ENCODE peak calls at places on chromosomes 12 and 14, in five cellular contexts. P, S, Y, N and K are unnamed samples.

GRCh38 chr12:63826002-63826585 is 18.4 kb upstream of the SRGAP1 start:
- DNase-seq in Y (no peak), N (no peak), P (no peak), S (peak; percentile 38), K (no peak)

GRCh38 chr14:69873877-69874780 is 5.1 kb upstream of the SMOC1 start:
- DNase-seq in Y (no peak), S (no peak), P (no peak), N (no peak), K (no peak)

GRCh38 chr12:95323204-95323603 is 105.6 kb downstream of the VEZT start:
- DNase-seq in N (no peak), Y (no peak), S (no peak), P (no peak), K (no peak)

GRCh38 chr14:53652068-53652467 is 304.6 kb downstream of the BMP4 start:
- DNase-seq in N (no peak), P (no peak), Y (no peak), S (no peak), K (no peak)

GRCh38 chr12:116066381-116067230 is 210.9 kb downstream of the MED13L start:
- DNase-seq in P (no peak), N (no peak), S (no peak), Y (peak; percentile 52), K (no peak)

GRCh38 chr12:112087055-112087850 is 21.3 kb downstream of the NAA25 start:
- DNase-seq in Y (no peak), N (no peak), S (no peak), P (no peak), K (no peak)

GRCh38 chr12:47636908-47637780 is 68.7 kb downstream of the RPAP3 start:
- DNase-seq in P (no peak), S (no peak), N (no peak), Y (peak; percentile 18), K (no peak)

GRCh38 chr14:105138021-105138541 is 30.5 kb downstream of the JAG2 start:
- DNase-seq in N (no peak), P (no peak), Y (no peak), S (no peak), K (no peak)

GRCh38 chr14:90675399-90675798 is 140.8 kb downstream of the TTC7B start:
- DNase-seq in N (peak; percentile 19), P (no peak), Y (no peak), S (no peak), K (no peak)

GRCh38 chr12:52614381-52615207 is 3.8 kb downstream of the KRT73 start:
- DNase-seq in P (no peak), S (no peak), N (no peak), Y (no peak), K (no peak)

GRCh38 chr14:96962337-96962736 is 165.2 kb downstream of the VRK1 start:
- DNase-seq in Y (no peak), P (no peak), N (no peak), S (no peak), K (no peak)

GRCh38 chr14:104676130-104676693 is 13.2 kb upstream of the INF2 start:
- DNase-seq in S (no peak), P (no peak), N (no peak), Y (no peak), K (no peak)

GRCh38 chr14:71721791-71722190 is 210.4 kb upstream of the RGS6 start:
- DNase-seq in N (no peak), P (no peak), Y (no peak), S (no peak), K (no peak)

GRCh38 chr14:104634886-104635570 is 30.5 kb upstream of the TMEM179 start:
- DNase-seq in N (no peak), Y (no peak), P (no peak), S (no peak), K (no peak)

GRCh38 chr12:23770202-23770938 is 179.1 kb downstream of the SOX5 start:
- DNase-seq in N (no peak), P (no peak), Y (no peak), S (no peak), K (no peak)

GRCh38 chr12:114163766-114164165 is 197.6 kb upstream of the RBM19 start:
- DNase-seq in P (no peak), S (no peak), Y (no peak), N (peak; percentile 92), K (no peak)

GRCh38 chr12:49588761-49589516 is 16.5 kb downstream of the FAM186B start:
- DNase-seq in P (no peak), N (no peak), S (no peak), Y (no peak), K (no peak)

GRCh38 chr14:101220921-101221510 is 317.5 kb upstream of the RTL1 start:
- DNase-seq in Y (no peak), S (no peak), N (no peak), P (no peak), K (no peak)

GRCh38 chr12:127052491-127053232 is 1214.3 kb upstream of the TMEM132C start:
- DNase-seq in Y (no peak), P (no peak), S (no peak), N (peak; percentile 41), K (no peak)

GRCh38 chr14:105337966-105338365 is 23.4 kb downstream of the PACS2 start:
- DNase-seq in N (no peak), P (no peak), Y (no peak), S (peak; percentile 72), K (peak; percentile 75)

GRCh38 chr12:92719674-92720073 is 16.9 kb downstream of the PLEKHG7 start:
- DNase-seq in P (no peak), S (no peak), N (no peak), Y (no peak), K (no peak)

GRCh38 chr14:51554953-51555352 is 96.8 kb upstream of the FRMD6 start:
- DNase-seq in S (no peak), N (peak; percentile 20), P (no peak), Y (no peak), K (no peak)

GRCh38 chr12:50088577-50089335 is 3.6 kb downstream of the SMARCD1 start:
- DNase-seq in Y (peak; percentile 54), N (no peak), S (peak; percentile 65), P (peak; percentile 9), K (peak; percentile 17)

GRCh38 chr12:87365423-87365822 is 663.8 kb downstream of the C12orf50 start:
- DNase-seq in S (no peak), Y (no peak), N (no peak), P (no peak), K (no peak)

GRCh38 chr14:61188936-61189808 is 92.0 kb downstream of the TMEM30B start:
- DNase-seq in N (peak; percentile 31), S (peak; percentile 15), Y (peak; percentile 8), P (no peak), K (peak; percentile 3)

GRCh38 chr12:98174410-98174809 is 341.0 kb upstream of the TMPO start:
- DNase-seq in N (no peak), S (no peak), Y (no peak), P (no peak), K (no peak)

GRCh38 chr14:34212574-34212973 is 249.5 kb downstream of the SPTSSA start:
- DNase-seq in S (no peak), P (no peak), N (no peak), Y (no peak), K (no peak)

GRCh38 chr12:52060498-52061177 is 9.1 kb upstream of the ATG101 start:
- DNase-seq in Y (peak; percentile 40), P (no peak), S (no peak), N (no peak), K (no peak)